ENCODE peak calls at places on chromosomes 16 and 17, in nine cellular contexts. C is RPMI7951, F is left cardiac atrium, M is mesendoderm, H is COR-L47, Z is hippocampal formation, S is MV-4-11, R is heart right ventricle, J is WTC11. A is an unnamed sample.

GRCh38 chr17:64418506-64419339 is 28.1 kb upstream of the PECAM1 start:
- DNase-seq in C (peak), F (no peak), M (peak), H (peak), Z (peak), S (peak), R (no peak), J (no peak), A (peak)

GRCh38 chr17:7882068-7882467 is 6.5 kb upstream of the CHD3 start:
- DNase-seq in C (no peak), F (no peak), M (no peak), H (no peak), Z (no peak), S (no peak), R (no peak), J (no peak), A (peak)

GRCh38 chr16:65318138-65318537 is 196.3 kb upstream of the CDH11 start:
- DNase-seq in C (no peak), F (no peak), M (peak), H (no peak), Z (no peak), S (no peak), R (no peak), J (peak), A (no peak)

GRCh38 chr17:61397086-61397842 is 2.4 kb upstream of the TBX2 start:
- DNase-seq in C (no peak), F (no peak), M (peak), H (no peak), Z (no peak), S (no peak), R (no peak), J (peak), A (no peak)

GRCh38 chr16:12314786-12315185 is 338.3 kb downstream of the SNX29 start:
- DNase-seq in C (peak), F (no peak), M (no peak), H (no peak), Z (no peak), S (peak), R (no peak), J (no peak), A (no peak)

GRCh38 chr17:50908140-50908859 is 42.1 kb upstream of the TOB1 start:
- DNase-seq in C (no peak), F (no peak), M (no peak), H (no peak), Z (no peak), S (no peak), R (no peak), J (no peak), A (no peak)

GRCh38 chr16:55552621-55553020 is 13.9 kb upstream of the CAPNS2 start:
- DNase-seq in C (peak), F (no peak), M (no peak), H (no peak), Z (no peak), S (no peak), R (no peak), J (no peak), A (no peak)

GRCh38 chr16:86618431-86619262 is 40.3 kb downstream of the FOXL1 start:
- DNase-seq in C (peak), F (no peak), M (no peak), H (no peak), Z (no peak), S (no peak), R (no peak), J (no peak), A (no peak)

GRCh38 chr16:9755076-9755475 is 427.2 kb downstream of the GRIN2A start:
- DNase-seq in C (no peak), F (no peak), M (peak), H (no peak), Z (no peak), S (no peak), R (no peak), J (no peak), A (no peak)

GRCh38 chr17:64573214-64573613 is 66.4 kb downstream of the CEP95 start:
- DNase-seq in C (no peak), F (no peak), M (no peak), H (no peak), Z (no peak), S (no peak), R (no peak), J (no peak), A (no peak)

GRCh38 chr16:14249291-14250032 is 178.3 kb downstream of the MRTFB start:
- DNase-seq in C (peak), F (no peak), M (peak), H (no peak), Z (peak), S (peak), R (peak), J (peak), A (peak)

GRCh38 chr16:11636172-11636721 is 32.0 kb upstream of the SNN start:
- DNase-seq in C (no peak), F (no peak), M (peak), H (peak), Z (no peak), S (no peak), R (no peak), J (peak), A (no peak)

GRCh38 chr17:64498308-64499203 is 1.7 kb upstream of the POLG2 start:
- DNase-seq in C (peak), F (no peak), M (no peak), H (no peak), Z (no peak), S (no peak), R (no peak), J (no peak), A (no peak)

GRCh38 chr16:87207509-87207908 is 109.7 kb downstream of the C16orf95 start:
- DNase-seq in C (peak), F (no peak), M (no peak), H (no peak), Z (no peak), S (no peak), R (no peak), J (no peak), A (no peak)

GRCh38 chr17:83135692-83136091 is 56.3 kb downstream of the METRNL start:
- DNase-seq in C (no peak), F (no peak), M (no peak), H (no peak), Z (no peak), S (no peak), R (no peak), J (no peak), A (no peak)

GRCh38 chr16:12535535-12536411 is 267.9 kb downstream of the CPPED1 start:
- DNase-seq in C (peak), F (no peak), M (peak), H (no peak), Z (no peak), S (no peak), R (no peak), J (peak), A (no peak)

GRCh38 chr17:66175892-66176291 is 16.0 kb downstream of the CEP112 start:
- DNase-seq in C (no peak), F (no peak), M (no peak), H (no peak), Z (no peak), S (no peak), R (no peak), J (no peak), A (peak)

GRCh38 chr16:27453476-27453825 is 51.5 kb downstream of the IL21R start:
- DNase-seq in C (no peak), F (no peak), M (no peak), H (no peak), Z (no peak), S (no peak), R (no peak), J (no peak), A (no peak)

GRCh38 chr17:74610108-74610507 is 13.4 kb downstream of the CD300E start:
- DNase-seq in C (no peak), F (no peak), M (peak), H (no peak), Z (no peak), S (peak), R (no peak), J (peak), A (no peak)

GRCh38 chr16:81568749-81569087 is 124.1 kb downstream of the CMIP start:
- DNase-seq in C (no peak), F (no peak), M (no peak), H (no peak), Z (no peak), S (no peak), R (no peak), J (no peak), A (no peak)

GRCh38 chr17:47703191-47703591 is 9.2 kb downstream of the TBKBP1 start:
- DNase-seq in C (no peak), F (no peak), M (no peak), H (no peak), Z (no peak), S (peak), R (no peak), J (no peak), A (no peak)